ENCODE peak calls at places on chromosome 2, in five cellular contexts. T is left ventricle myocardium inferior, J is tibial nerve, W is GM12878, V is uterus. X is an unnamed sample. For H3K4me1, the result is how much of the 10 kb centered on the place peaks cover.

GRCh38 chr2:121205321-121205942 is 79.6 kb downstream of the TFCP2L1 start:
- DNase-seq in T (no peak), W (no peak), V (no peak), J (no peak), X (peak)

GRCh38 chr2:15770148-15770547 is 170.2 kb upstream of the MYCN start:
- DNase-seq in J (no peak), V (no peak), W (no peak), T (no peak), X (no peak)

GRCh38 chr2:111184725-111185495 is 64.2 kb downstream of the BCL2L11 start:
- DNase-seq in W (no peak), T (no peak), V (no peak), J (no peak), X (no peak)

GRCh38 chr2:27954771-27955384 is 64.3 kb downstream of the BABAM2 start:
- DNase-seq in V (peak), T (no peak), W (peak), J (peak), X (peak)

GRCh38 chr2:196413821-196414274 is 225.7 kb upstream of the CCDC150 start:
- DNase-seq in J (no peak), V (no peak), W (peak), T (no peak), X (no peak)

GRCh38 chr2:170881840-170882239 is 47.2 kb upstream of the GORASP2 start:
- DNase-seq in T (no peak), W (no peak), V (no peak), J (no peak), X (no peak)

GRCh38 chr2:231660860-231661259 is 47.5 kb upstream of the PTMA start:
- DNase-seq in T (no peak), J (no peak), V (no peak), W (no peak), X (no peak)

GRCh38 chr2:26346454-26347053 is at the start of gene ADGRF3:
- DNase-seq in W (peak), J (peak), V (peak), T (peak), X (peak)

GRCh38 chr2:30776831-30777652 is 30.2 kb downstream of the CAPN13 start:
- DNase-seq in V (no peak), T (no peak), W (no peak), J (no peak), X (no peak)

GRCh38 chr2:7812231-7812995 is 869.4 kb upstream of the ID2 start:
- DNase-seq in W (no peak), T (no peak), V (no peak), J (no peak), X (no peak)

GRCh38 chr2:20371656-20372055 is 21.0 kb upstream of the PUM2 start:
- DNase-seq in J (no peak), V (no peak), T (no peak), W (no peak), X (no peak)

GRCh38 chr2:53559302-53559967 is 208.2 kb upstream of the CHAC2 start:
- DNase-seq in V (no peak), T (no peak), W (no peak), J (no peak), X (no peak)

GRCh38 chr2:46539327-46540276 is 60.2 kb downstream of the TMEM247 start:
- DNase-seq in W (no peak), T (no peak), J (peak), V (no peak), X (no peak)

GRCh38 chr2:28982381-28982950 is 1.4 kb downstream of the TOGARAM2 start:
- DNase-seq in V (no peak), T (no peak), W (no peak), J (no peak), X (no peak)

GRCh38 chr2:19349911-19350677 is 8.3 kb downstream of the OSR1 start:
- DNase-seq in J (no peak), T (peak), W (no peak), V (no peak), X (no peak)

GRCh38 chr2:19351914-19352697 is 6.3 kb downstream of the OSR1 start:
- DNase-seq in V (no peak), J (no peak), T (no peak), W (no peak), X (no peak)

GRCh38 chr2:19350678-19351401 is 7.6 kb downstream of the OSR1 start:
- DNase-seq in J (no peak), T (no peak), W (no peak), V (no peak), X (no peak)

GRCh38 chr2:19352946-19353720 is 5.3 kb downstream of the OSR1 start:
- DNase-seq in T (no peak), J (no peak), V (no peak), W (no peak), X (no peak)

GRCh38 chr2:19351499-19351898 is 6.9 kb downstream of the OSR1 start:
- DNase-seq in V (no peak), T (no peak), J (no peak), W (no peak), X (no peak)
- H3K4me3 ChIP-seq in V (no peak), T (peak), J (no peak), W (no peak), X (no peak)

DNA sequence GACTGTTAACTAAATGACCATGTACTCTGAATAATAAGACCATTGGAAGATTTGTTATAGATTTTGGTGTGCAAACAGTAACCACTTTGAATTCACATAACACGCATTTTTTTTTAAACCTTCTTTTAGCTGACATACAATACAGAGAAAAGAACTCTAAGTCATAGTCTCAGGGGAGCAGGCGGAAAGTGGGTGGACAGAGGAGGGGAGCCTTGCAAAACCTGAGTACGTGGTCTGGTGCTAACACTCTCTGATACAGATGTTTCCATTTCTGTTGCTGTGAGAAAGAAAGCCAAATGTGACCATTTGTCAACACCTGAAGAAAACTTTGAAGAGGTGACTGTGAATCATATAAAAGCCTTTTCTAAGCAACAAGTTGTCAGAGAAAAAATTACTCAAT is 151.8 kb upstream of the GCFC2 start:
- DNase-seq in T (no peak), J (no peak), V (no peak), W (no peak), X (no peak)
- H3K4me1 ChIP-seq in T (under half), J (under half), V (under half), W (under half), X (under half)

GRCh38 chr2:85436836-85437487 is 18.4 kb downstream of the SH2D6 start:
- DNase-seq in J (no peak), W (no peak), T (no peak), V (no peak), X (no peak)

GRCh38 chr2:85434677-85435076 is 16.2 kb downstream of the SH2D6 start:
- DNase-seq in T (no peak), V (no peak), J (no peak), W (no peak), X (no peak)

GRCh38 chr2:85433511-85434089 is 15.1 kb downstream of the SH2D6 start:
- DNase-seq in V (peak), J (peak), T (peak), W (no peak), X (no peak)

GRCh38 chr2:85435986-85436835 is 17.7 kb downstream of the SH2D6 start:
- DNase-seq in V (no peak), T (no peak), J (no peak), W (no peak), X (no peak)

GRCh38 chr2:85435220-85435958 is 16.9 kb downstream of the SH2D6 start:
- DNase-seq in T (no peak), J (no peak), V (no peak), W (no peak), X (no peak)
- H3K4me3 ChIP-seq in T (no peak), J (no peak), V (no peak), W (no peak), X (no peak)

GRCh38 chr2:73998933-73999332 is 14.2 kb downstream of the TET3 start:
- DNase-seq in T (no peak), V (no peak), W (no peak), J (no peak), X (no peak)
- H3K4me1 ChIP-seq in T (under half), V (under half), W (under half), J (under half), X (under half)

X was measured in SJSA1.